ENCODE peak calls at places on chromosomes 4 and X, in four cellular contexts. A is CD8-positive, alpha-beta memory T cell; U is PC-3; B is lower leg skin. G is an unnamed sample.

GRCh38 chr4:129488427-129488826 is 392.5 kb downstream of the C4orf33 start:
- DNase-seq in U (no peak), A (no peak), B (no peak), G (no peak)

GRCh38 chr4:24895461-24895860 is 17.4 kb downstream of the CCDC149 start:
- DNase-seq in A (no peak), B (no peak), U (no peak), G (no peak)

GRCh38 chr4:123889376-123889945 is 492.9 kb downstream of the SPRY1 start:
- DNase-seq in B (no peak), U (no peak), A (no peak), G (no peak)

GRCh38 chr4:3201718-3202702 is 46.9 kb upstream of the MSANTD1 start:
- DNase-seq in B (no peak), A (peak; percentile 86), U (no peak), G (peak; percentile 89)

GRCh38 chr4:84269531-84269930 is 229.6 kb downstream of the NKX6-1 start:
- DNase-seq in U (no peak), B (no peak), A (no peak), G (no peak)

GRCh38 chr4:13659341-13660070 is 32.0 kb upstream of the BOD1L1 start:
- DNase-seq in B (no peak), A (no peak), U (no peak), G (no peak)

GRCh38 chr4:29770627-29771026 is 949.5 kb upstream of the PCDH7 start:
- DNase-seq in B (no peak), U (peak; percentile 35), A (no peak), G (no peak)

GRCh38 chrX:47662144-47662657 is 3.2 kb upstream of the UXT start:
- DNase-seq in U (peak; percentile 63), B (no peak), A (no peak), G (no peak)

GRCh38 chrX:39398973-39399268 is 597.7 kb downstream of the MID1IP1 start:
- DNase-seq in U (no peak), A (no peak), B (no peak), G (no peak)

GRCh38 chrX:89034679-89035078 is 287.7 kb downstream of the CPXCR1 start:
- DNase-seq in A (no peak), U (no peak), B (no peak), G (no peak)

GRCh38 chr4:94758700-94759399 is 1.1 kb downstream of the BMPR1B start:
- DNase-seq in A (no peak), B (no peak), U (peak; percentile 36), G (no peak)

GRCh38 chr4:14434916-14435315 is 567.4 kb upstream of the CPEB2 start:
- DNase-seq in B (no peak), A (no peak), U (no peak), G (no peak)

GRCh38 chr4:992297-993110 is 700 bp downstream of the SLC26A1 start:
- DNase-seq in A (no peak), U (peak; percentile 31), B (no peak), G (no peak)
- H3K4me3 ChIP-seq in A (no peak overlapping the region), U (no peak overlapping the region), B (no peak overlapping the region), G (no peak overlapping the region)

GRCh38 chr4:141501931-141502330 is 134.5 kb upstream of the IL15 start:
- DNase-seq in U (no peak), A (no peak), B (no peak), G (no peak)
- H3K4me3 ChIP-seq in U (no peak overlapping the region), A (no peak overlapping the region), B (no peak overlapping the region), G (no peak overlapping the region)

GRCh38 chr4:76434901-76435688 is at the start of gene SHROOM3:
- DNase-seq in A (no peak), B (no peak), U (peak; percentile 35), G (no peak)
- H3K4me3 ChIP-seq in A (no peak within 1 kb of the TSS), B (no peak within 1 kb of the TSS), U (no peak within 1 kb of the TSS), G (no peak within 1 kb of the TSS)

GRCh38 chr4:185003596-185004351 is 14.5 kb upstream of the HELT start:
- DNase-seq in U (no peak), A (no peak), B (no peak), G (no peak)
- H3K4me3 ChIP-seq in U (no peak overlapping the region), A (no peak overlapping the region), B (no peak overlapping the region), G (no peak overlapping the region)

GRCh38 chr4:4856071-4857000 is 3.1 kb upstream of the MSX1 start:
- DNase-seq in B (no peak), U (peak; percentile 34), A (no peak), G (no peak)
- H3K4me3 ChIP-seq in B (no peak overlapping the region), U (peak overlapping the region; percentile 76), A (no peak overlapping the region), G (no peak overlapping the region)

GRCh38 chr4:176320976-176321361 is 1.2 kb downstream of the SPCS3 start:
- DNase-seq in A (no peak), B (no peak), U (no peak), G (no peak)

GRCh38 chr4:176320340-176320975 is 692 bp downstream of the SPCS3 start:
- DNase-seq in B (peak; percentile 88), U (peak; percentile 72), A (peak; percentile 90), G (peak; percentile 92)

GRCh38 chr4:176319704-176320339 is at the start of gene SPCS3:
- DNase-seq in B (peak; percentile 95), U (peak; percentile 95), A (peak; percentile 96), G (peak; percentile 95)

GRCh38 chr4:176321589-176321988 is 1.8 kb downstream of the SPCS3 start:
- DNase-seq in U (no peak), B (no peak), A (no peak), G (no peak)

GRCh38 chr4:176323511-176324160 is 3.9 kb downstream of the SPCS3 start:
- DNase-seq in B (no peak), U (no peak), A (no peak), G (no peak)
- H3K4me3 ChIP-seq in B (no peak overlapping the region), U (no peak overlapping the region), A (no peak overlapping the region), G (no peak overlapping the region)